ENCODE peak calls at places on chromosome 12, in seven cellular contexts. B, O, G, X, D, T and W are unnamed samples.

GRCh38 chr12:53267309-53268008 is 640 bp upstream of the ESPL1 start:
- DNase-seq in X (no peak), T (peak; percentile 43), B (no peak), O (no peak), D (no peak), G (no peak), W (no peak)

GRCh38 chr12:49885118-49885517 is 18.6 kb downstream of the FAIM2 start:
- DNase-seq in B (peak; percentile 22), O (no peak), X (no peak), T (no peak), G (no peak), D (no peak), W (no peak)

GRCh38 chr12:32161040-32161439 is 54.4 kb downstream of the BICD1 start:
- DNase-seq in G (no peak), B (no peak), X (no peak), D (no peak), T (no peak), O (no peak), W (no peak)

GRCh38 chr12:50614167-50614762 is 109.5 kb downstream of the DIP2B start:
- DNase-seq in X (no peak), T (no peak), G (no peak), B (no peak), O (no peak), D (no peak), W (no peak)

GRCh38 chr12:52380271-52380694 is 5.2 kb downstream of the KRT84 start:
- DNase-seq in O (peak; percentile 27), D (no peak), X (peak; percentile 17), B (peak; percentile 67), T (peak; percentile 30), G (no peak), W (no peak)

GRCh38 chr12:85834378-85834777 is 1.8 kb downstream of the RASSF9 start:
- DNase-seq in T (no peak), D (no peak), X (peak; percentile 12), B (no peak), G (no peak), O (no peak), W (no peak)

GRCh38 chr12:25689996-25690501 is 137.0 kb upstream of the LMNTD1 start:
- DNase-seq in G (no peak), X (no peak), O (no peak), D (no peak), B (peak; percentile 85), T (no peak), W (no peak)

GRCh38 chr12:19191089-19191488 is 61.6 kb downstream of the PLEKHA5 start:
- DNase-seq in X (no peak), B (no peak), T (no peak), D (no peak), O (no peak), G (no peak), W (no peak)

GRCh38 chr12:104219908-104220404 is 4.4 kb downstream of the TXNRD1 start:
- DNase-seq in B (no peak), G (no peak), D (peak; percentile 79), T (peak; percentile 39), X (peak; percentile 37), O (no peak), W (peak; percentile 62)

GRCh38 chr12:95240556-95240955 is 22.9 kb downstream of the VEZT start:
- DNase-seq in D (no peak), T (no peak), B (no peak), G (no peak), O (no peak), X (no peak), W (no peak)

GRCh38 chr12:65450610-65451009 is 172.1 kb downstream of the MSRB3 start:
- DNase-seq in X (no peak), D (no peak), G (no peak), B (no peak), O (no peak), T (no peak), W (no peak)

GRCh38 chr12:66804555-66804954 is 125.7 kb upstream of the GRIP1 start:
- DNase-seq in B (no peak), D (no peak), G (no peak), X (peak; percentile 27), T (no peak), O (no peak), W (no peak)

GRCh38 chr12:26402648-26403047 is 207.3 kb downstream of the SSPN start:
- DNase-seq in G (no peak), B (peak; percentile 67), D (no peak), T (no peak), O (no peak), X (no peak), W (no peak)

GRCh38 chr12:119988440-119988787 is 622 bp upstream of the BICDL1 start:
- DNase-seq in O (no peak), X (no peak), G (no peak), B (no peak), D (peak; percentile 44), T (no peak), W (no peak)

GRCh38 chr12:21239866-21240265 is 94.9 kb downstream of the SLCO1A2 start:
- DNase-seq in T (no peak), O (no peak), X (no peak), B (no peak), D (no peak), G (no peak), W (no peak)

GRCh38 chr12:108768591-108769500 is 37.5 kb upstream of the CORO1C start:
- DNase-seq in B (peak; percentile 83), D (no peak), T (no peak), G (peak; percentile 10), X (no peak), O (peak; percentile 23), W (no peak)

GRCh38 chr12:21607701-21608100 is 3.1 kb upstream of the GYS2 start:
- DNase-seq in O (no peak), B (no peak), G (peak; percentile 45), D (peak; percentile 41), X (no peak), T (peak; percentile 12), W (no peak)

GRCh38 chr12:65535951-65536350 is 257.5 kb downstream of the MSRB3 start:
- DNase-seq in D (no peak), B (no peak), T (no peak), O (no peak), G (no peak), X (no peak), W (no peak)

GRCh38 chr12:56529656-56530055 is 8.0 kb downstream of the RBMS2 start:
- DNase-seq in D (peak; percentile 7), T (no peak), X (no peak), O (no peak), B (no peak), G (no peak), W (no peak)

GRCh38 chr12:27355979-27356378 is 23.3 kb downstream of the BMAL2 start:
- DNase-seq in O (no peak), T (no peak), X (no peak), G (no peak), D (no peak), B (no peak), W (no peak)

GRCh38 chr12:123119808-123120207 is 31.1 kb downstream of the PITPNM2 start:
- DNase-seq in X (no peak), G (no peak), T (no peak), O (no peak), B (no peak), D (no peak), W (no peak)

GRCh38 chr12:124044809-124045321 is 71.8 kb downstream of the ZNF664 start:
- DNase-seq in B (no peak), D (no peak), X (no peak), O (no peak), T (no peak), G (peak; percentile 50), W (no peak)

GRCh38 chr12:12718853-12719252 is 1.7 kb downstream of the CDKN1B start:
- DNase-seq in T (no peak), O (no peak), G (peak; percentile 63), X (no peak), D (peak; percentile 59), B (no peak), W (no peak)

GRCh38 chr12:88556213-88556612 is 24.1 kb downstream of the KITLG start:
- DNase-seq in D (no peak), B (no peak), T (no peak), G (no peak), X (no peak), O (no peak), W (no peak)

GRCh38 chr12:93541578-93542217 is 30.8 kb upstream of the SOCS2 start:
- DNase-seq in T (no peak), G (no peak), D (no peak), O (no peak), X (no peak), B (no peak), W (no peak)